ENCODE peak calls at places on chromosomes 2 and 18, in four cellular contexts. Q is mucosa of gallbladder; K is activated CD8-positive, alpha-beta memory T cell treated with anti-CD3 and anti-CD28 coated beads, Interleukin-2, amount 10 ng/mL, durations not matched to agents 7 days and 5 days; X is GM10248. P is an unnamed sample.

GRCh38 chr2:227370791-227371312 is 8.3 kb downstream of the TM4SF20 start:
- DNase-seq in Q (peak), K (no peak), X (no peak), P (no peak)

GRCh38 chr2:26892133-26892532 is 44.2 kb downstream of the DPYSL5 start:
- DNase-seq in Q (no peak), K (no peak), X (no peak), P (no peak)

GRCh38 chr2:22329097-22329716 is 1055.8 kb upstream of the KLHL29 start:
- DNase-seq in Q (no peak), K (no peak), X (no peak), P (no peak)

GRCh38 chr2:40783704-40784103 is 331.8 kb upstream of the SLC8A1 start:
- DNase-seq in Q (no peak), K (no peak), X (no peak), P (no peak)

GRCh38 chr2:43482974-43483373 is 112.9 kb downstream of the THADA start:
- DNase-seq in Q (no peak), K (no peak), X (no peak), P (peak)

GRCh38 chr2:168954256-168954655 is 53.2 kb downstream of the G6PC2 start:
- DNase-seq in Q (no peak), K (no peak), X (no peak), P (no peak)

GRCh38 chr18:57518533-57518932 is 68.0 kb downstream of the FECH start:
- DNase-seq in Q (no peak), K (no peak), X (no peak), P (peak)

GRCh38 chr2:146917430-146918037 is 927.3 kb upstream of the ACVR2A start:
- DNase-seq in Q (no peak), K (no peak), X (no peak), P (peak)